ENCODE peak calls at places on chromosome 22, in six cellular contexts. N is fibroblast of mammary gland; O is nephron progenitor cell; P is dorsolateral prefrontal cortex; S is effector memory CD4-positive, alpha-beta T cell; C is CD8-positive, alpha-beta T cell. X is an unnamed sample.

GRCh38 chr22:35308480-35308945 is 8.8 kb downstream of the TOM1 start:
- DNase-seq in N (no peak), O (no peak), P (no peak), S (no peak), C (no peak), X (peak; percentile 37)

GRCh38 chr22:44531487-44531886 is 33.5 kb upstream of the RTL6 start:
- DNase-seq in N (no peak), O (no peak), P (no peak), S (no peak), C (no peak), X (no peak)

GRCh38 chr22:23047742-23048141 is 22.6 kb upstream of the GNAZ start:
- DNase-seq in N (no peak), O (no peak), P (no peak), S (no peak), C (no peak), X (no peak)

GRCh38 chr22:22818861-22819855 is 68.5 kb upstream of the IGLL5 start:
- DNase-seq in N (no peak), O (no peak), P (no peak), S (no peak), C (peak; percentile 56), X (peak; percentile 86)

GRCh38 chr22:38941488-38941987 is 15.9 kb upstream of the APOBEC3A start:
- DNase-seq in N (peak; percentile 27), O (no peak), P (no peak), S (no peak), C (no peak), X (peak; percentile 73)

GRCh38 chr22:40128989-40129388 is 48.7 kb upstream of the TNRC6B start:
- DNase-seq in N (no peak), O (no peak), P (no peak), S (no peak), C (peak; percentile 32), X (peak; percentile 7)

GRCh38 chr22:49418341-49418894 is 409.3 kb downstream of the BRD1 start:
- DNase-seq in N (no peak), O (no peak), P (no peak), S (no peak), C (no peak), X (no peak)

GRCh38 chr22:24554316-24555159 is at the start of gene GUCD1:
- DNase-seq in N (peak; percentile 47), O (peak; percentile 46), P (no peak), S (peak; percentile 16), C (peak; percentile 26), X (peak; percentile 75)

GRCh38 chr22:22233081-22233480 is 11.5 kb upstream of the VPREB1 start:
- DNase-seq in N (no peak), O (no peak), P (no peak), S (no peak), C (no peak), X (no peak)

GRCh38 chr22:19984201-19984753 is 32.3 kb downstream of the ARVCF start:
- DNase-seq in N (peak; percentile 67), O (no peak), P (peak; percentile 66), S (no peak), C (no peak), X (no peak)

X was measured in NB4.